ENCODE peak calls at places on chromosomes 3 and 15, in eight cellular contexts. K, J, E, A, Q, N, S and B are unnamed samples.

GRCh38 chr3:188052229-188052965 is 101.6 kb upstream of the LPP start:
- ATAC-seq in K (no peak), J (peak), E (peak), A (no peak), Q (peak), N (peak), S (peak), B (peak)

GRCh38 chr3:167728176-167728575 is 6.5 kb downstream of the PDCD10 start:
- ATAC-seq in K (peak), J (no peak), E (no peak), A (no peak), Q (peak), N (no peak), S (peak), B (no peak)

GRCh38 chr3:31300802-31301443 is 231.8 kb upstream of the STT3B start:
- ATAC-seq in K (no peak), J (no peak), E (no peak), A (no peak), Q (no peak), N (no peak), S (no peak), B (no peak)

GRCh38 chr3:33174711-33175409 is 43.8 kb downstream of the SUSD5 start:
- ATAC-seq in K (no peak), J (no peak), E (no peak), A (no peak), Q (peak), N (no peak), S (no peak), B (no peak)

GRCh38 chr3:132593241-132593949 is 3.7 kb upstream of the ACKR4 start:
- ATAC-seq in K (no peak), J (no peak), E (no peak), A (no peak), Q (no peak), N (no peak), S (peak), B (no peak)

GRCh38 chr3:59266551-59266950 is 216.7 kb upstream of the CFAP20DC start:
- ATAC-seq in K (no peak), J (no peak), E (no peak), A (no peak), Q (no peak), N (no peak), S (no peak), B (no peak)

GRCh38 chr3:134463676-134464611 is 21.8 kb downstream of the ANAPC13 start:
- ATAC-seq in K (no peak), J (no peak), E (peak), A (no peak), Q (no peak), N (peak), S (no peak), B (peak)

GRCh38 chr3:38724392-38724736 is 74.9 kb upstream of the SCN5A start:
- ATAC-seq in K (no peak), J (no peak), E (no peak), A (no peak), Q (peak), N (no peak), S (no peak), B (no peak)

GRCh38 chr3:15623535-15624450 is 22.2 kb downstream of the BTD start:
- ATAC-seq in K (no peak), J (no peak), E (no peak), A (no peak), Q (no peak), N (no peak), S (no peak), B (no peak)

GRCh38 chr3:173618148-173618547 is 220.6 kb downstream of the NLGN1 start:
- ATAC-seq in K (no peak), J (no peak), E (no peak), A (no peak), Q (no peak), N (no peak), S (no peak), B (no peak)

GRCh38 chr15:78044407-78045155 is 32.9 kb downstream of the TBC1D2B start:
- ATAC-seq in K (peak), J (no peak), E (no peak), A (no peak), Q (no peak), N (no peak), S (no peak), B (no peak)

GRCh38 chr3:41888368-41889076 is 73.4 kb downstream of the ULK4 start:
- ATAC-seq in K (no peak), J (no peak), E (no peak), A (peak), Q (no peak), N (peak), S (no peak), B (no peak)

GRCh38 chr3:73419179-73419803 is 205.4 kb downstream of the PDZRN3 start:
- ATAC-seq in K (no peak), J (no peak), E (no peak), A (no peak), Q (no peak), N (peak), S (no peak), B (peak)

GRCh38 chr3:140276698-140277097 is 341.7 kb downstream of the CLSTN2 start:
- ATAC-seq in K (peak), J (peak), E (no peak), A (peak), Q (peak), N (peak), S (no peak), B (no peak)

GRCh38 chr3:118181274-118181673 is 853.4 kb downstream of the IGSF11 start:
- ATAC-seq in K (peak), J (no peak), E (no peak), A (no peak), Q (no peak), N (no peak), S (no peak), B (no peak)

GRCh38 chr3:46411271-46411670 is 4.2 kb downstream of the CCRL2 start:
- ATAC-seq in K (no peak), J (no peak), E (no peak), A (no peak), Q (no peak), N (no peak), S (no peak), B (no peak)
- TF ChIP-seq CTCF in K (no peak), J (no peak), E (peak), A (peak), Q (no peak), N (peak), S (no peak), B (no peak)

DNA sequence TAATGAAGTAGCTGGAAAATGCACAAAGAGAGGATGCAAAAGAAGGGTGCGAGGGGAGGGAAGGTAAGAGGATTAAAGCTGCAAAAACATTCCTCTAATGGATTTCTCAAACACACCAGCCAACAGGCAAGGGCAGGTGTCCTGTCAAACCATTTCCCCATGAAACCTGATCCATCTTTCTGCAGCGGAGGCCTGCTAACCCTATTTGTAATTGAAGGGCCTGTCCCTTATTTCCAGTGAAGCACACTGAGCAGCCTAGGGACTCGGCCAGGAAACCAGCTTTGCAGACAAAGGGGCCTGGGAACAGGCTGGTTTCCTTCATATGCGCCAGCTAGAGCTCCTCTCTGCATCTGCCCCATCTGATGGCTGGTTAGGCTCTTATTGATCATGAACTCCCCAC is 52.9 kb downstream of the BOC start:
- ATAC-seq in K (no peak), J (no peak), E (no peak), A (no peak), Q (no peak), N (peak), S (no peak), B (no peak)
- TF ChIP-seq POLR2AphosphoS5 in K (no peak), J (no peak), E (no peak), A (no peak), Q (no peak), N (no peak), S (no peak), B (no peak)

GRCh38 chr15:74529911-74530310 is 11.1 kb upstream of the ARID3B start:
- ATAC-seq in K (peak), J (no peak), E (no peak), A (no peak), Q (no peak), N (no peak), S (no peak), B (no peak)

GRCh38 chr15:74535388-74536084 is 5.5 kb upstream of the ARID3B start:
- ATAC-seq in K (peak), J (no peak), E (no peak), A (no peak), Q (peak), N (no peak), S (no peak), B (no peak)

GRCh38 chr15:74531144-74531811 is 9.7 kb upstream of the ARID3B start:
- ATAC-seq in K (peak), J (peak), E (no peak), A (peak), Q (no peak), N (peak), S (peak), B (no peak)

GRCh38 chr15:74528876-74529275 is 12.1 kb upstream of the ARID3B start:
- ATAC-seq in K (no peak), J (no peak), E (no peak), A (no peak), Q (no peak), N (no peak), S (no peak), B (no peak)

GRCh38 chr15:74530771-74531143 is 10.3 kb upstream of the ARID3B start:
- ATAC-seq in K (peak), J (no peak), E (no peak), A (peak), Q (no peak), N (peak), S (peak), B (no peak)
- TF ChIP-seq CTCF in K (no peak), J (no peak), E (no peak), A (no peak), Q (no peak), N (no peak), S (no peak), B (no peak)

GRCh38 chr15:74626752-74627692 is 11.4 kb downstream of the CLK3 start:
- ATAC-seq in K (peak), J (no peak), E (no peak), A (no peak), Q (no peak), N (no peak), S (no peak), B (no peak)

GRCh38 chr15:74626336-74626735 is 10.7 kb downstream of the CLK3 start:
- ATAC-seq in K (no peak), J (no peak), E (no peak), A (no peak), Q (no peak), N (no peak), S (no peak), B (no peak)

GRCh38 chr15:74627766-74628165 is 12.1 kb downstream of the CLK3 start:
- ATAC-seq in K (no peak), J (no peak), E (no peak), A (no peak), Q (no peak), N (no peak), S (no peak), B (no peak)

GRCh38 chr15:74628949-74629348 is 13.3 kb downstream of the CLK3 start:
- ATAC-seq in K (no peak), J (no peak), E (no peak), A (no peak), Q (no peak), N (no peak), S (no peak), B (no peak)

GRCh38 chr15:74628199-74628598 is 12.6 kb downstream of the CLK3 start:
- ATAC-seq in K (no peak), J (no peak), E (no peak), A (no peak), Q (no peak), N (no peak), S (no peak), B (no peak)
- TF ChIP-seq POLR2AphosphoS5 in K (no peak), J (no peak), E (no peak), A (no peak), Q (no peak), N (no peak), S (no peak), B (no peak)

DNA sequence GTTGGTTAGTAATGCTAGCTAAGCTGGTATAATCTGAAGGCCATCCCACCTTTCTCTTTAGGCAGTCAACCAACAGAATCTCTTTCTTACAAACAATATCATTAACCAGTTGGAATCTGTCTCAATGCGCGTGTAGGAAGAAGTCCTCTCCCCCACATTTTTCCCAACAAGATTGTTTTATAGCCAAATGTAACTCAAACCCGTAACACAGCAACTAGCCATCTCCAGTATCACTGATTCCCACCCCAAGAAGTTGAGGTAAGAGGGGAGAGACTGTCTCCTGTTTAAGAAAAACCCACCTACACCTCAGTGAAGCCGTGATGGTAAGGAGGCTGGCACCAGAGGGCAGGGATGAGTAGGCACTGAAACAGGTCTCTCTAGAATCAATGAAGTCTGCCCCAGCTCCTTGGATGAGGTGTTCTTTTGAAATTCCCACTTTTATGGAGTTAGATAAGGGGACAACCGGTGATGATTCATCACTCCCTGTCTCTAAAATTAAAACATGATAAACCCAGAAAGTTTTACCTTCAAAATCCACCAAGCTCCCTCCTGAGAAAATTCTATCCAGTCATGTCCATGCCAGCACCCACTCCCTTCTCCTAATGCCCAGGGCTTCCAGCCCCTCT is 30.9 kb downstream of the CDC25A start:
- ATAC-seq in K (no peak), J (no peak), E (no peak), A (peak), Q (no peak), N (no peak), S (peak), B (no peak)
- TF ChIP-seq CTCF in K (no peak), J (no peak), E (no peak), A (no peak), Q (no peak), N (no peak), S (no peak), B (no peak)